ENCODE peak calls at places on chromosomes 11 and 22, in ten cellular contexts. H is GM20000; E is HAP-1; Y is Right ventricle myocardium superior; N is NCI-H1417; D is IMR-90; B is HFFc6; C is CD8-positive, alpha-beta T cell; I is COR-L47; Q is H4. G is an unnamed sample.

GRCh38 chr11:118045191-118045590 is 31.7 kb upstream of the TMPRSS4 start:
- DNase-seq in H (no peak), E (no peak), Y (no peak), N (peak), D (no peak), B (no peak), C (no peak), I (peak), Q (no peak), G (no peak)

GRCh38 chr11:66421492-66422205 is 814 bp downstream of the NPAS4 start:
- DNase-seq in H (peak), E (peak), Y (peak), N (no peak), D (peak), B (peak), C (peak), I (no peak), Q (peak), G (peak)

GRCh38 chr11:34438529-34439507 is at the start of gene CAT:
- DNase-seq in H (peak), E (peak), Y (peak), N (peak), D (peak), B (peak), C (peak), I (peak), Q (peak), G (peak)

GRCh38 chr11:110026823-110027626 is 66.2 kb upstream of the ZC3H12C start:
- DNase-seq in H (peak), E (no peak), Y (no peak), N (no peak), D (peak), B (no peak), C (no peak), I (no peak), Q (no peak), G (no peak)

GRCh38 chr22:29079218-29079901 is 6.5 kb downstream of the KREMEN1 start:
- DNase-seq in H (no peak), E (peak), Y (no peak), N (peak), D (no peak), B (no peak), C (no peak), I (peak), Q (peak), G (no peak)

GRCh38 chr11:61966673-61967176 is 709 bp downstream of the FTH1 start:
- DNase-seq in H (no peak), E (peak), Y (no peak), N (peak), D (no peak), B (peak), C (peak), I (no peak), Q (peak), G (peak)

GRCh38 chr11:68342459-68343158 is 30.2 kb downstream of the LRP5 start:
- DNase-seq in H (no peak), E (no peak), Y (no peak), N (peak), D (no peak), B (no peak), C (no peak), I (peak), Q (peak), G (no peak)

GRCh38 chr11:93330446-93330984 is at the start of gene DEUP1:
- DNase-seq in H (peak), E (no peak), Y (peak), N (peak), D (no peak), B (no peak), C (no peak), I (peak), Q (no peak), G (peak)

GRCh38 chr22:49765951-49766350 is 61.7 kb downstream of the BRD1 start:
- DNase-seq in H (no peak), E (no peak), Y (no peak), N (no peak), D (no peak), B (no peak), C (no peak), I (no peak), Q (no peak), G (peak)

G was measured in pancreas.